ENCODE peak calls at places on chromosomes 6 and 20, in four cellular contexts. M, N, Q and G are unnamed samples. For H3K4me1, the result is how much of the 10 kb centered on the place peaks cover.

GRCh38 chr6:56552212-56553130 is 90.2 kb downstream of the DST start:
- DNase-seq in M (peak), N (no peak), Q (peak), G (no peak)

GRCh38 chr6:124659427-124659826 is 302.8 kb upstream of the RNF217 start:
- DNase-seq in M (no peak), N (no peak), Q (no peak), G (no peak)

GRCh38 chr6:31572041-31572911 is at the start of gene LTA:
- DNase-seq in M (no peak), N (peak), Q (no peak), G (no peak)

GRCh38 chr6:35381132-35381531 is 38.8 kb downstream of the PPARD start:
- DNase-seq in M (peak), N (no peak), Q (no peak), G (no peak)

GRCh38 chr6:168035098-168035660 is 37.7 kb downstream of the KIF25 start:
- DNase-seq in M (peak), N (no peak), Q (peak), G (peak)

GRCh38 chr6:26478985-26479278 is 21.2 kb upstream of the BTN1A1 start:
- DNase-seq in M (no peak), N (no peak), Q (no peak), G (no peak)

GRCh38 chr6:46921731-46922130 is at the start of gene ADGRF5:
- DNase-seq in M (no peak), N (no peak), Q (no peak), G (peak)

GRCh38 chr6:166575190-166575589 is 11.3 kb downstream of the RAMACL start:
- DNase-seq in M (no peak), N (no peak), Q (peak), G (no peak)

GRCh38 chr20:18414140-18414539 is 52.7 kb downstream of the DZANK1 start:
- DNase-seq in M (no peak), N (no peak), Q (no peak), G (no peak)

GRCh38 chr6:34147906-34148701 is 2.2 kb upstream of the GRM4 start:
- DNase-seq in M (no peak), N (no peak), Q (no peak), G (peak)

GRCh38 chr6:40573221-40573620 is 13.9 kb downstream of the LRFN2 start:
- DNase-seq in M (no peak), N (no peak), Q (no peak), G (no peak)

GRCh38 chr6:115058414-115059211 is 715.8 kb upstream of the HS3ST5 start:
- DNase-seq in M (no peak), N (no peak), Q (no peak), G (no peak)

GRCh38 chr20:37393863-37394542 is 48.1 kb downstream of the SRC start:
- DNase-seq in M (no peak), N (no peak), Q (no peak), G (no peak)

GRCh38 chr6:159012201-159012600 is 12.2 kb upstream of the RSPH3 start:
- DNase-seq in M (peak), N (no peak), Q (peak), G (no peak)

GRCh38 chr6:108622601-108623335 is 62.1 kb downstream of the FOXO3 start:
- DNase-seq in M (peak), N (no peak), Q (peak), G (no peak)

GRCh38 chr6:162177733-162178132 is 549.8 kb downstream of the PRKN start:
- DNase-seq in M (peak), N (no peak), Q (peak), G (no peak)

GRCh38 chr6:90079555-90080490 is 185.6 kb downstream of the GJA10 start:
- DNase-seq in M (no peak), N (peak), Q (peak), G (no peak)

GRCh38 chr6:163415176-163415619 is 680 bp downstream of the QKI start:
- DNase-seq in M (no peak), N (peak), Q (no peak), G (peak)

GRCh38 chr6:119148102-119148824 is 69.8 kb upstream of the FAM184A start:
- DNase-seq in M (peak), N (no peak), Q (peak), G (no peak)

GRCh38 chr6:21111399-21111725 is 482.2 kb upstream of the SOX4 start:
- DNase-seq in M (no peak), N (no peak), Q (no peak), G (no peak)

GRCh38 chr20:32902456-32903420 is 44.0 kb downstream of the EFCAB8 start:
- DNase-seq in M (peak), N (peak), Q (peak), G (peak)

GRCh38 chr6:13407709-13408695 is 79.4 kb downstream of the GFOD1 start:
- DNase-seq in M (peak), N (no peak), Q (peak), G (no peak)

GRCh38 chr20:60034231-60035110 is 76.2 kb downstream of the CDH26 start:
- DNase-seq in M (no peak), N (no peak), Q (no peak), G (no peak)

GRCh38 chr6:41785689-41786450 is 1.6 kb upstream of the TOMM6 start:
- DNase-seq in M (no peak), N (no peak), Q (peak), G (no peak)

GRCh38 chr20:9889270-9889981 is 50.5 kb upstream of the PAK5 start:
- DNase-seq in M (no peak), N (no peak), Q (no peak), G (no peak)

GRCh38 chr6:13710552-13711383 is 867 bp downstream of the RANBP9 start:
- DNase-seq in M (no peak), N (no peak), Q (no peak), G (peak)

GRCh38 chr6:1535295-1535694 is 74.4 kb upstream of the FOXC1 start:
- DNase-seq in M (peak), N (no peak), Q (no peak), G (no peak)

GRCh38 chr6:163599136-163599535 is 184.6 kb downstream of the QKI start:
- DNase-seq in M (no peak), N (no peak), Q (no peak), G (no peak)

GRCh38 chr6:118509009-118509617 is 39.0 kb upstream of the PLN start:
- DNase-seq in M (peak), N (no peak), Q (peak), G (no peak)

GRCh38 chr6:36874443-36875249 is at the start of gene PPIL1:
- DNase-seq in M (peak), N (peak), Q (peak), G (peak)

GRCh38 chr6:5937936-5938706 is 68.6 kb downstream of the NRN1 start:
- DNase-seq in M (no peak), N (no peak), Q (no peak), G (no peak)

GRCh38 chr6:110528051-110528929 is 51.9 kb upstream of the SLC22A16 start:
- DNase-seq in M (peak), N (peak), Q (peak), G (no peak)

GRCh38 chr6:69398729-69399128 is 398.1 kb downstream of the LMBRD1 start:
- DNase-seq in M (peak), N (no peak), Q (no peak), G (no peak)

DNA sequence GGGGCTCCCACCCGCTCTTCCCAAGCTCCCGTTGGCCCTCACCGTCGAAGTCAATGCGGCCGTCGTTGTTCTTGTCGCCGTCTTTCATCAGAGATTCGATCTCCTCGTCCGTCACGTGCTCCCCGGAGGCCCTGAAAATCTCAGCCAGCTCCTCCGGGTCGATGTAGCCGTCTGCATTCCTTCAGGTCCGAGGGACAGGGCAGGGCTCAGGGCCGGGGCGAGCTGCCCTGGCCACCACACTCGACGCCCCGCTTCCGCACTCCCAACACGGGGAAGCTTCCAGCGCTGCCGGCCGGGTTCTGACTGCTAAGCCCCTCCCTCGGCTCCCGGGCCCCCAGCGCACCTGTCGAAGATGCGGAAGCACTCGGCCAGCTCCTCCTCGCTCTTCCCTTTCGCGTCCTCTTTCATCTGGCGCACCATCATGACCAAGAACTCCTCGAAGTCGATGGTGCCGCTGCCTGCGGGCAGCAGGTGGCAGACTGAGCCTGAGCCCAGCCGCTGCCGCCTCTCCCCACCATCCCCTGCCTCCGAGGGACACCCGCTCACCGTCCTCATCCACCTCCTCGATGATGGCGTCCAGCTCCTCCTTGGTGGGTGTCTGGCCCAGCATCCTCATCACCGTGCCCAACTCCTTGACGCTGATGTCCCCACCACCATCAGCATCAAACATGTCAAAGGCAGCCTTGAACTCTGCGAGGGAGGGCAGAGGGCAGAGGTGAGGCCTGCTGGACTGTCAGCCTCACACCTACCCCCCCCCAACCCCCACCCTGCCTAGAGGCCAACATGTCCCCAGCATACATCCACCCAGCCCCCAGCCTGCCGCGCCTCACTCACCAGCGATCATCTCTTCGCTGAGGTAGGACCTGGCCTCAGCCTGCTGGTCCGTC is 2.9 kb downstream of the TNNC2 start:
- DNase-seq in M (no peak), N (peak), Q (peak), G (no peak)
- H3K4me3 ChIP-seq in M (no peak), N (peak), Q (no peak), G (peak)

GRCh38 chr6:75280131-75280855 is 4.3 kb downstream of the TMEM30A start:
- DNase-seq in M (peak), N (no peak), Q (no peak), G (no peak)
- H3K4me1 ChIP-seq in M (under half), N (under half), Q (under half), G (half or more)

GRCh38 chr20:50789968-50790650 is 4.8 kb upstream of the BCAS4 start:
- DNase-seq in M (no peak), N (no peak), Q (no peak), G (no peak)

GRCh38 chr20:50788868-50789125 is 6.1 kb upstream of the BCAS4 start:
- DNase-seq in M (no peak), N (no peak), Q (peak), G (no peak)

GRCh38 chr20:50786703-50787102 is 8.2 kb upstream of the BCAS4 start:
- DNase-seq in M (no peak), N (no peak), Q (no peak), G (no peak)

GRCh38 chr20:50787181-50787580 is 7.7 kb upstream of the BCAS4 start:
- DNase-seq in M (no peak), N (no peak), Q (no peak), G (no peak)

DNA sequence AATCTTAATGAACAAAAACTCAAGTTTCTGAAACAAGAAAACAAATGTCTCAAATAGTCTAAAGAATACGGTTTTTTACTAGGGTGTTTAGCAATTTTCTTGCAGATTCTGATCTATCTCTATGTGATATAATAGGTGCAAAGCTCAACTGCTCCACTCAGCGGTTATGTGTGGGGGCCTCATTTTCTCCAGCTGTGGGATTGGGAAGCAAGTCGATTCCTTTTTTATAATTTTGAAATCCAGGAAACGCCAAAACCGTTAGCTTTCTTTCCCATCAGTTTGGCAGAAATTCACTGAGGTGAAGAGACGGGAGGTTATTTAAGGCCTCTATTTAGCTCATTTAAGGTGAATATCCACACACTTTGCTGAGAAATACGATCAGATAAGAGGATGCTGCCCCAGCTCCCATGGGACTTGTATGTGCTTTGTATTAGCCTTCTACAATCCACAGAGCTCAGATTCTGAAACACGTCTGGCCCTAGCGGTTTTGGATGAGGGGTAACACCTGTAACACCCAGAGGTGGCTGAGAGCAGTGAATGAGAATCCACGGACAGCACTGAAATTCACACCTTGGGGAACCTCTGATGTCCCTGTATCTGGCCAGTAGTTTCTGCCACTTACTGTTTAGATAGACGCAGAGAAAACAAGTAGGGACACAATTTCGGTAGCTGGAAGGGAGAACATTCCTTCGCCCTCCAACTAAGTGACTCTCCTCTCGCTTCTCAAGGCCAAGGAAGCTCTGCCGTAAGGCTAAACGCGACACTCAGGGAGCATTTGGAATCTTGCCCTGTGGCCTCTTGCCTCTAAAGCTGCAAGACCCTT is 6.6 kb upstream of the BCAS4 start:
- DNase-seq in M (peak), N (no peak), Q (peak), G (no peak)
- H3K27ac ChIP-seq in M (no peak), N (no peak), Q (peak), G (peak)

GRCh38 chr20:57584768-57585461 is 24.0 kb downstream of the PCK1 start:
- DNase-seq in M (no peak), N (no peak), Q (no peak), G (no peak)
- H3K4me3 ChIP-seq in M (no peak), N (no peak), Q (no peak), G (no peak)

DNA sequence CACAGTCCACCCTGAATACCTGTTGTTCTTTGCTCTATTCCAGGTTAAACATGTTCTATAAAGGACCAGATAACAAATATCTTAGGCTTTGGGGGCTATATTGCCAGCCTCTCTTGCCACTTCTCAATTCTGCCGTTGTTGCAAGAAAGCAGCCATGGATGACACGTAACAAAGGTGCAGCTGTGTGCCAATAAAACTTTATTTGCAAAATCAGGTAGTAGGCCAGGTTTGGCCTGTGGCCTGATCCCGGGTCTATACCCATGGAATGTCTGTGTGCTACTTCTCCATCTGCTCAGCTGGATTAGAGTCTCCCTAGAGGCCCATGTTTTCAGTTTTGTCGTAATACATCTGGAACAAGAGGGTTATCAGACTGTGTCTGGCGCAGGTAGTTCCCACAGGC is 175.3 kb upstream of the KCNG1 start:
- DNase-seq in M (no peak), N (no peak), Q (no peak), G (no peak)
- H3K4me1 ChIP-seq in M (under half), N (under half), Q (under half), G (under half)

GRCh38 chr20:47062226-47062880 is 167.7 kb downstream of the EYA2 start:
- DNase-seq in M (no peak), N (no peak), Q (no peak), G (no peak)
- H3K27ac ChIP-seq in M (no peak), N (no peak), Q (no peak), G (no peak)